ENCODE peak calls at places on chromosomes 1 and 21, in five cellular contexts. I is activated T-helper 1 cell treated with anti-CD3 and anti-CD28 coated beads, Interleukin-12 subunit alpha, Interleukin-12 subunit beta, Interleukin-2, Interleukin-4 antibody, amounts not matched to agents 30 ng/mL and 10 ng/mL and 1 ng/mL, durations not matched to agents 14 hours and 24 hours and 36 hours; B is NCI-H1105 treated with DMSO at 0.1 percent for 48 hours; T is left ventricle myocardium inferior; A is CD4-positive, CD25-positive, alpha-beta regulatory T cell. R is an unnamed sample.

GRCh38 chr1:205191127-205191577 is 20.4 kb downstream of the DSTYK start:
- DNase-seq in A (no peak), I (no peak), T (no peak), B (no peak), R (no peak)

GRCh38 chr1:42439940-42440339 is 15.9 kb downstream of the ZMYND12 start:
- DNase-seq in B (no peak), A (no peak), I (no peak), T (no peak), R (no peak)

GRCh38 chr1:191160837-191161236 is 683.2 kb upstream of the BRINP3 start:
- DNase-seq in B (no peak), T (no peak), I (no peak), A (no peak), R (no peak)

GRCh38 chr1:244576259-244576892 is 76.5 kb upstream of the DESI2 start:
- DNase-seq in T (no peak), B (no peak), A (no peak), I (no peak), R (no peak)

GRCh38 chr1:47507921-47508894 is 70.4 kb downstream of the FOXD2 start:
- DNase-seq in T (peak; percentile 22), A (no peak), B (peak; percentile 44), I (no peak), R (peak; percentile 60)

GRCh38 chr1:58829861-58830260 is 46.0 kb upstream of the JUN start:
- DNase-seq in B (no peak), I (no peak), A (no peak), T (no peak), R (no peak)

GRCh38 chr1:61079898-61080336 is 2.4 kb upstream of the NFIA start:
- DNase-seq in T (peak; percentile 85), I (no peak), A (no peak), B (peak; percentile 87), R (peak; percentile 91)

GRCh38 chr1:84156210-84156621 is 12.1 kb downstream of the PRKACB start:
- DNase-seq in B (no peak), A (no peak), I (no peak), T (no peak), R (no peak)

GRCh38 chr1:33273402-33273801 is 17.1 kb downstream of the ZNF362 start:
- DNase-seq in T (no peak), B (no peak), A (peak; percentile 44), I (no peak), R (no peak)

GRCh38 chr1:22852144-22852543 is 120.5 kb downstream of the LACTBL1 start:
- DNase-seq in B (no peak), A (no peak), T (no peak), I (no peak), R (no peak)

GRCh38 chr1:220681220-220681847 is 8.8 kb upstream of the C1orf115 start:
- DNase-seq in B (no peak), I (no peak), T (no peak), A (no peak), R (no peak)

GRCh38 chr1:13749543-13750307 is 49.7 kb downstream of the PRDM2 start:
- DNase-seq in I (peak; percentile 39), A (peak; percentile 64), B (peak; percentile 18), T (peak; percentile 70), R (peak; percentile 58)

GRCh38 chr1:36342426-36343185 is 19.2 kb upstream of the EVA1B start:
- DNase-seq in B (peak; percentile 8), I (peak; percentile 37), T (no peak), A (peak; percentile 65), R (no peak)

GRCh38 chr1:94969137-94969536 is 42.2 kb upstream of the CNN3 start:
- DNase-seq in I (no peak), B (no peak), A (no peak), T (no peak), R (no peak)

GRCh38 chr1:210657806-210658205 is 329.1 kb downstream of the HHAT start:
- DNase-seq in I (no peak), B (no peak), A (no peak), T (no peak), R (no peak)

GRCh38 chr21:46188226-46189212 is 4.3 kb upstream of the SPATC1L start:
- DNase-seq in I (no peak), B (no peak), T (peak; percentile 58), A (no peak), R (peak; percentile 86)

GRCh38 chr21:34690793-34691175 is 22.0 kb downstream of the CLIC6 start:
- DNase-seq in T (no peak), B (no peak), A (no peak), I (no peak), R (no peak)

GRCh38 chr1:203028784-203029553 is 2.7 kb downstream of the PPFIA4 start:
- DNase-seq in T (no peak), I (no peak), B (no peak), A (no peak), R (peak; percentile 53)

GRCh38 chr1:38451541-38451993 is 405.0 kb upstream of the POU3F1 start:
- DNase-seq in I (no peak), B (no peak), A (no peak), T (no peak), R (no peak)

GRCh38 chr1:151060241-151061011 is at the start of gene MLLT11:
- DNase-seq in A (peak; percentile 37), B (peak; percentile 84), I (no peak), T (peak; percentile 35), R (peak; percentile 56)

GRCh38 chr21:21199342-21200102 is 201.3 kb downstream of the NCAM2 start:
- DNase-seq in I (no peak), B (no peak), T (no peak), A (no peak), R (no peak)

GRCh38 chr21:34558960-34559631 is 47.1 kb upstream of the KCNE1 start:
- DNase-seq in B (no peak), A (no peak), T (no peak), I (no peak), R (no peak)

GRCh38 chr1:236167578-236167977 is 25.2 kb downstream of the GPR137B start:
- DNase-seq in T (no peak), A (no peak), B (no peak), I (no peak), R (no peak)

GRCh38 chr1:9844106-9844505 is 20.3 kb upstream of the CLSTN1 start:
- DNase-seq in I (no peak), T (no peak), A (no peak), B (no peak), R (no peak)